ENCODE peak calls at places on chromosomes 12 and 14, in nine cellular contexts. Y is esophagus muscularis mucosa; N is stimulated activated CD4-positive, alpha-beta T cell treated with anti-CD3 and anti-CD28 coated beads, Interleukin-12 subunit alpha, Interleukin-12 subunit beta, amount 100 ng/mL, for 4 hours; H is HT1080; P is HT-29; G is endodermal cell; M is AG09319; J is WTC11; K is astrocyte of the spinal cord. L is an unnamed sample.
A peak's percentile ranks its signal among the peaks of the same experiment; 100 is the strongest.

GRCh38 chr14:102138535-102138934 is 1.2 kb upstream of the WDR20 start:
- DNase-seq in Y (no peak), N (no peak), H (no peak), P (peak; percentile 2), G (no peak), M (no peak), J (no peak), K (no peak), L (no peak)

GRCh38 chr12:52495385-52495784 is 2.3 kb upstream of the KRT6A start:
- DNase-seq in Y (peak; percentile 91), N (no peak), H (peak; percentile 35), P (peak; percentile 36), G (peak; percentile 95), M (no peak), J (peak; percentile 50), K (peak; percentile 24), L (peak; percentile 5)

GRCh38 chr12:15754233-15754632 is 35.0 kb downstream of the EPS8 start:
- DNase-seq in Y (no peak), N (no peak), H (no peak), P (no peak), G (no peak), M (no peak), J (no peak), K (peak; percentile 51), L (peak; percentile 71)

GRCh38 chr12:89493650-89494302 is 30.8 kb downstream of the GALNT4 start:
- DNase-seq in Y (peak; percentile 31), N (no peak), H (no peak), P (no peak), G (no peak), M (no peak), J (no peak), K (no peak), L (no peak)

GRCh38 chr12:5520037-5520436 is 88.1 kb downstream of the NTF3 start:
- DNase-seq in Y (peak; percentile 66), N (no peak), H (no peak), P (no peak), G (peak; percentile 43), M (no peak), J (no peak), K (no peak), L (no peak)

GRCh38 chr12:22588817-22589216 is 36.2 kb upstream of the ETNK1 start:
- DNase-seq in Y (no peak), N (no peak), H (peak; percentile 1), P (peak; percentile 66), G (no peak), M (no peak), J (no peak), K (no peak), L (no peak)

GRCh38 chr14:88952901-88953300 is 128.4 kb downstream of the TTC8 start:
- DNase-seq in Y (no peak), N (no peak), H (no peak), P (no peak), G (no peak), M (no peak), J (no peak), K (no peak), L (no peak)

GRCh38 chr12:57475271-57476161 is 4.2 kb downstream of the ARHGAP9 start:
- DNase-seq in Y (no peak), N (no peak), H (no peak), P (no peak), G (peak; percentile 87), M (no peak), J (peak; percentile 52), K (no peak), L (no peak)

GRCh38 chr14:79356040-79356439 is 855.3 kb downstream of the DIO2 start:
- DNase-seq in Y (no peak), N (no peak), H (no peak), P (no peak), G (peak; percentile 53), M (no peak), J (no peak), K (peak; percentile 31), L (no peak)

GRCh38 chr14:53979747-53980642 is 23.4 kb upstream of the BMP4 start:
- DNase-seq in Y (no peak), N (no peak), H (peak; percentile 74), P (no peak), G (peak; percentile 82), M (peak; percentile 57), J (peak; percentile 47), K (peak; percentile 77), L (peak; percentile 91)

GRCh38 chr14:38065101-38065762 is 142.5 kb upstream of the SSTR1 start:
- DNase-seq in Y (no peak), N (no peak), H (peak; percentile 30), P (no peak), G (no peak), M (no peak), J (no peak), K (no peak), L (no peak)

GRCh38 chr12:3288690-3289089 is 202.3 kb upstream of the PRMT8 start:
- DNase-seq in Y (no peak), N (no peak), H (no peak), P (no peak), G (no peak), M (no peak), J (no peak), K (no peak), L (no peak)

GRCh38 chr14:98018626-98019025 is 1221.4 kb downstream of the VRK1 start:
- DNase-seq in Y (no peak), N (no peak), H (no peak), P (no peak), G (no peak), M (no peak), J (no peak), K (no peak), L (no peak)

GRCh38 chr14:74251546-74252030 is 12.3 kb downstream of the VSX2 start:
- DNase-seq in Y (no peak), N (peak; percentile 58), H (peak; percentile 62), P (peak; percentile 65), G (peak; percentile 91), M (peak; percentile 56), J (peak; percentile 80), K (peak; percentile 68), L (peak; percentile 80)

GRCh38 chr14:101476931-101477553 is 84.3 kb upstream of the DIO3 start:
- DNase-seq in Y (no peak), N (no peak), H (peak; percentile 35), P (peak; percentile 86), G (peak; percentile 88), M (no peak), J (peak; percentile 59), K (no peak), L (no peak)

GRCh38 chr14:64955297-64955696 is 12.8 kb upstream of the GPX2 start:
- DNase-seq in Y (no peak), N (no peak), H (no peak), P (no peak), G (peak; percentile 75), M (no peak), J (no peak), K (no peak), L (no peak)

GRCh38 chr12:79689477-79690155 is 1.1 kb downstream of the PAWR start:
- DNase-seq in Y (no peak), N (no peak), H (peak; percentile 56), P (no peak), G (peak; percentile 87), M (no peak), J (peak; percentile 49), K (peak; percentile 52), L (peak; percentile 57)

GRCh38 chr12:79920421-79921238 is 14.3 kb downstream of the PPP1R12A start:
- DNase-seq in Y (no peak), N (no peak), H (no peak), P (no peak), G (no peak), M (no peak), J (no peak), K (no peak), L (no peak)

GRCh38 chr12:2311001-2311778 is 258.4 kb downstream of the CACNA1C start:
- DNase-seq in Y (no peak), N (no peak), H (no peak), P (no peak), G (no peak), M (peak; percentile 88), J (no peak), K (peak; percentile 58), L (peak; percentile 98)

GRCh38 chr14:36264107-36264506 is 56.3 kb downstream of the MBIP start:
- DNase-seq in Y (no peak), N (no peak), H (no peak), P (no peak), G (no peak), M (no peak), J (no peak), K (no peak), L (no peak)

GRCh38 chr12:41992692-41993215 is 151.9 kb downstream of the GXYLT1 start:
- DNase-seq in Y (no peak), N (no peak), H (no peak), P (no peak), G (no peak), M (no peak), J (no peak), K (no peak), L (no peak)

GRCh38 chr12:56839489-56840442 is 76.6 kb downstream of the HSD17B6 start:
- DNase-seq in Y (peak; percentile 93), N (peak; percentile 9), H (peak; percentile 52), P (peak; percentile 56), G (peak; percentile 94), M (no peak), J (peak; percentile 78), K (peak; percentile 4), L (peak; percentile 53)

GRCh38 chr14:23577004-23577681 is 1.4 kb downstream of the JPH4 start:
- DNase-seq in Y (no peak), N (no peak), H (peak; percentile 64), P (no peak), G (peak; percentile 75), M (no peak), J (peak; percentile 59), K (no peak), L (peak; percentile 19)

GRCh38 chr12:70756118-70756517 is 118.9 kb upstream of the PTPRB start:
- DNase-seq in Y (no peak), N (no peak), H (peak; percentile 61), P (peak; percentile 86), G (no peak), M (no peak), J (no peak), K (peak; percentile 63), L (peak; percentile 45)

GRCh38 chr14:67744057-67744456 is 42.4 kb downstream of the RDH12 start:
- DNase-seq in Y (no peak), N (no peak), H (no peak), P (no peak), G (no peak), M (no peak), J (no peak), K (no peak), L (no peak)

GRCh38 chr14:54025661-54026060 is 69.0 kb upstream of the BMP4 start:
- DNase-seq in Y (no peak), N (no peak), H (peak; percentile 32), P (peak; percentile 76), G (no peak), M (no peak), J (peak; percentile 12), K (peak; percentile 31), L (peak; percentile 53)

GRCh38 chr14:74771409-74771808 is 8.3 kb downstream of the YLPM1 start:
- DNase-seq in Y (no peak), N (no peak), H (no peak), P (no peak), G (no peak), M (no peak), J (no peak), K (no peak), L (no peak)

GRCh38 chr12:96907681-96908163 is 665 bp downstream of the NEDD1 start:
- DNase-seq in Y (no peak), N (peak; percentile 2), H (peak; percentile 31), P (peak; percentile 55), G (peak; percentile 84), M (no peak), J (no peak), K (peak; percentile 51), L (peak; percentile 50)

GRCh38 chr14:39467889-39468524 is 35.8 kb upstream of the FBXO33 start:
- DNase-seq in Y (no peak), N (peak; percentile 1), H (peak; percentile 58), P (peak; percentile 61), G (peak; percentile 88), M (no peak), J (peak; percentile 69), K (peak; percentile 43), L (peak; percentile 34)

GRCh38 chr12:77189463-77189862 is 124.1 kb upstream of the E2F7 start:
- DNase-seq in Y (no peak), N (no peak), H (peak; percentile 71), P (no peak), G (no peak), M (no peak), J (no peak), K (peak; percentile 85), L (peak; percentile 91)

GRCh38 chr12:6326316-6326959 is 15.4 kb downstream of the TNFRSF1A start:
- DNase-seq in Y (no peak), N (no peak), H (no peak), P (no peak), G (peak; percentile 93), M (no peak), J (peak; percentile 73), K (peak; percentile 59), L (peak; percentile 63)

L was measured in EH.